ENCODE peak calls at places on chromosomes 7 and 10, in six cellular contexts. One of them, this sample, is unnamed.

GRCh38 chr7:20280475-20281351 is 50.0 kb upstream of the ITGB8 start:
- DNase-seq in NCI-H748 treated with DMSO at 0.1 percent for 48 hours: no peak
- DNase-seq in neuronal stem cell: no peak
- DNase-seq in T-helper 9 cell: no peak
- DNase-seq in PC-9: no peak
- DNase-seq in progenitor cell of endocrine pancreas: no peak
- DNase-seq in this sample: no peak

GRCh38 chr7:1298938-1299885 is 66.5 kb downstream of the UNCX start:
- DNase-seq in progenitor cell of endocrine pancreas: no peak
- DNase-seq in NCI-H748 treated with DMSO at 0.1 percent for 48 hours: no peak
- DNase-seq in PC-9: no peak
- DNase-seq in T-helper 9 cell: no peak
- DNase-seq in neuronal stem cell: no peak
- DNase-seq in this sample: no peak

GRCh38 chr7:116434820-116435341 is 64.7 kb upstream of the CAV2 start:
- DNase-seq in PC-9: no peak
- DNase-seq in neuronal stem cell: no peak
- DNase-seq in progenitor cell of endocrine pancreas: no peak
- DNase-seq in NCI-H748 treated with DMSO at 0.1 percent for 48 hours: no peak
- DNase-seq in T-helper 9 cell: no peak
- DNase-seq in this sample: no peak

GRCh38 chr7:134632937-134633540 is 13.6 kb upstream of the BPGM start:
- DNase-seq in NCI-H748 treated with DMSO at 0.1 percent for 48 hours: peak
- DNase-seq in T-helper 9 cell: no peak
- DNase-seq in progenitor cell of endocrine pancreas: no peak
- DNase-seq in neuronal stem cell: peak
- DNase-seq in PC-9: no peak
- DNase-seq in this sample: peak

GRCh38 chr7:63900394-63901203 is 98.0 kb upstream of the ZNF722 start:
- DNase-seq in PC-9: no peak
- DNase-seq in neuronal stem cell: no peak
- DNase-seq in NCI-H748 treated with DMSO at 0.1 percent for 48 hours: peak
- DNase-seq in T-helper 9 cell: peak
- DNase-seq in progenitor cell of endocrine pancreas: no peak
- DNase-seq in this sample: peak

GRCh38 chr10:4243651-4244050 is 458.6 kb upstream of the KLF6 start:
- DNase-seq in neuronal stem cell: no peak
- DNase-seq in NCI-H748 treated with DMSO at 0.1 percent for 48 hours: no peak
- DNase-seq in progenitor cell of endocrine pancreas: no peak
- DNase-seq in T-helper 9 cell: no peak
- DNase-seq in PC-9: peak
- DNase-seq in this sample: no peak

GRCh38 chr7:91310829-91311460 is 46.7 kb downstream of the FZD1 start:
- DNase-seq in neuronal stem cell: no peak
- DNase-seq in NCI-H748 treated with DMSO at 0.1 percent for 48 hours: no peak
- DNase-seq in progenitor cell of endocrine pancreas: no peak
- DNase-seq in T-helper 9 cell: no peak
- DNase-seq in PC-9: no peak
- DNase-seq in this sample: no peak

GRCh38 chr10:78623577-78624215 is 445.1 kb upstream of the ZMIZ1 start:
- DNase-seq in T-helper 9 cell: no peak
- DNase-seq in PC-9: peak
- DNase-seq in progenitor cell of endocrine pancreas: no peak
- DNase-seq in neuronal stem cell: no peak
- DNase-seq in NCI-H748 treated with DMSO at 0.1 percent for 48 hours: peak
- DNase-seq in this sample: no peak

GRCh38 chr7:44971991-44972441 is 6.8 kb downstream of the MYO1G start:
- DNase-seq in PC-9: no peak
- DNase-seq in T-helper 9 cell: no peak
- DNase-seq in NCI-H748 treated with DMSO at 0.1 percent for 48 hours: no peak
- DNase-seq in progenitor cell of endocrine pancreas: no peak
- DNase-seq in neuronal stem cell: no peak
- DNase-seq in this sample: no peak

GRCh38 chr10:120262857-120263547 is 194.0 kb upstream of the PLPP4 start:
- DNase-seq in PC-9: no peak
- DNase-seq in T-helper 9 cell: no peak
- DNase-seq in NCI-H748 treated with DMSO at 0.1 percent for 48 hours: no peak
- DNase-seq in neuronal stem cell: no peak
- DNase-seq in progenitor cell of endocrine pancreas: no peak
- DNase-seq in this sample: no peak

GRCh38 chr7:98244871-98245270 is 7.2 kb downstream of the TECPR1 start:
- DNase-seq in progenitor cell of endocrine pancreas: no peak
- DNase-seq in neuronal stem cell: no peak
- DNase-seq in NCI-H748 treated with DMSO at 0.1 percent for 48 hours: no peak
- DNase-seq in T-helper 9 cell: no peak
- DNase-seq in PC-9: no peak
- DNase-seq in this sample: no peak

GRCh38 chr10:132865851-132866600 is 76.3 kb downstream of the CFAP46 start:
- DNase-seq in neuronal stem cell: no peak
- DNase-seq in PC-9: no peak
- DNase-seq in T-helper 9 cell: no peak
- DNase-seq in NCI-H748 treated with DMSO at 0.1 percent for 48 hours: no peak
- DNase-seq in progenitor cell of endocrine pancreas: peak
- DNase-seq in this sample: no peak

GRCh38 chr7:86209036-86209435 is 434.7 kb upstream of the GRM3 start:
- DNase-seq in neuronal stem cell: no peak
- DNase-seq in progenitor cell of endocrine pancreas: no peak
- DNase-seq in T-helper 9 cell: no peak
- DNase-seq in NCI-H748 treated with DMSO at 0.1 percent for 48 hours: no peak
- DNase-seq in PC-9: no peak
- DNase-seq in this sample: no peak

GRCh38 chr7:151439855-151440798 is at the start of gene CRYGN:
- DNase-seq in neuronal stem cell: no peak
- DNase-seq in T-helper 9 cell: no peak
- DNase-seq in progenitor cell of endocrine pancreas: peak
- DNase-seq in PC-9: no peak
- DNase-seq in NCI-H748 treated with DMSO at 0.1 percent for 48 hours: no peak
- DNase-seq in this sample: no peak

GRCh38 chr10:9786101-9786500 is 1231.6 kb upstream of the CELF2 start:
- DNase-seq in PC-9: no peak
- DNase-seq in progenitor cell of endocrine pancreas: no peak
- DNase-seq in neuronal stem cell: no peak
- DNase-seq in NCI-H748 treated with DMSO at 0.1 percent for 48 hours: no peak
- DNase-seq in T-helper 9 cell: no peak
- DNase-seq in this sample: no peak

GRCh38 chr10:44946201-44946600 is 13.4 kb upstream of the RASSF4 start:
- DNase-seq in T-helper 9 cell: no peak
- DNase-seq in NCI-H748 treated with DMSO at 0.1 percent for 48 hours: no peak
- DNase-seq in progenitor cell of endocrine pancreas: no peak
- DNase-seq in neuronal stem cell: no peak
- DNase-seq in PC-9: no peak
- DNase-seq in this sample: peak

GRCh38 chr7:78139335-78139734 is 340.8 kb downstream of the PHTF2 start:
- DNase-seq in T-helper 9 cell: no peak
- DNase-seq in progenitor cell of endocrine pancreas: no peak
- DNase-seq in NCI-H748 treated with DMSO at 0.1 percent for 48 hours: no peak
- DNase-seq in PC-9: no peak
- DNase-seq in neuronal stem cell: no peak
- DNase-seq in this sample: no peak

GRCh38 chr10:102379383-102379782 is 16.1 kb upstream of the NFKB2 start:
- DNase-seq in T-helper 9 cell: no peak
- DNase-seq in progenitor cell of endocrine pancreas: no peak
- DNase-seq in PC-9: no peak
- DNase-seq in NCI-H748 treated with DMSO at 0.1 percent for 48 hours: no peak
- DNase-seq in neuronal stem cell: no peak
- DNase-seq in this sample: no peak

GRCh38 chr7:75789501-75789900 is 17.5 kb upstream of the CCL26 start:
- DNase-seq in NCI-H748 treated with DMSO at 0.1 percent for 48 hours: no peak
- DNase-seq in T-helper 9 cell: no peak
- DNase-seq in PC-9: no peak
- DNase-seq in neuronal stem cell: no peak
- DNase-seq in progenitor cell of endocrine pancreas: no peak
- DNase-seq in this sample: no peak

GRCh38 chr10:80277016-80277415 is 12.4 kb downstream of the MAT1A start:
- DNase-seq in T-helper 9 cell: no peak
- DNase-seq in NCI-H748 treated with DMSO at 0.1 percent for 48 hours: no peak
- DNase-seq in neuronal stem cell: no peak
- DNase-seq in PC-9: no peak
- DNase-seq in progenitor cell of endocrine pancreas: no peak
- DNase-seq in this sample: no peak

GRCh38 chr7:151167197-151167911 is at the start of gene GBX1:
- DNase-seq in PC-9: no peak
- DNase-seq in progenitor cell of endocrine pancreas: peak
- DNase-seq in neuronal stem cell: peak
- DNase-seq in NCI-H748 treated with DMSO at 0.1 percent for 48 hours: no peak
- DNase-seq in T-helper 9 cell: peak
- DNase-seq in this sample: no peak

GRCh38 chr10:132463333-132464255 is 66.6 kb downstream of the PWWP2B start:
- DNase-seq in T-helper 9 cell: no peak
- DNase-seq in NCI-H748 treated with DMSO at 0.1 percent for 48 hours: no peak
- DNase-seq in progenitor cell of endocrine pancreas: no peak
- DNase-seq in neuronal stem cell: no peak
- DNase-seq in PC-9: no peak
- DNase-seq in this sample: no peak

GRCh38 chr7:30845426-30846135 is 66.1 kb upstream of the AQP1 start:
- DNase-seq in T-helper 9 cell: no peak
- DNase-seq in NCI-H748 treated with DMSO at 0.1 percent for 48 hours: no peak
- DNase-seq in progenitor cell of endocrine pancreas: no peak
- DNase-seq in neuronal stem cell: no peak
- DNase-seq in PC-9: peak
- DNase-seq in this sample: no peak

GRCh38 chr7:123748171-123748733 is 551 bp downstream of the WASL start:
- DNase-seq in NCI-H748 treated with DMSO at 0.1 percent for 48 hours: no peak
- DNase-seq in PC-9: no peak
- DNase-seq in progenitor cell of endocrine pancreas: peak
- DNase-seq in neuronal stem cell: peak
- DNase-seq in T-helper 9 cell: peak
- DNase-seq in this sample: no peak

GRCh38 chr10:77865585-77866324 is 60.8 kb downstream of the DLG5 start:
- DNase-seq in progenitor cell of endocrine pancreas: no peak
- DNase-seq in PC-9: no peak
- DNase-seq in neuronal stem cell: no peak
- DNase-seq in NCI-H748 treated with DMSO at 0.1 percent for 48 hours: no peak
- DNase-seq in T-helper 9 cell: no peak
- DNase-seq in this sample: no peak

GRCh38 chr10:61294131-61294530 is 159.1 kb downstream of the TMEM26 start:
- DNase-seq in PC-9: no peak
- DNase-seq in T-helper 9 cell: no peak
- DNase-seq in progenitor cell of endocrine pancreas: no peak
- DNase-seq in neuronal stem cell: no peak
- DNase-seq in NCI-H748 treated with DMSO at 0.1 percent for 48 hours: no peak
- DNase-seq in this sample: no peak

GRCh38 chr7:126574838-126575250 is 677.9 kb downstream of the GRM8 start:
- DNase-seq in neuronal stem cell: no peak
- DNase-seq in PC-9: no peak
- DNase-seq in NCI-H748 treated with DMSO at 0.1 percent for 48 hours: no peak
- DNase-seq in progenitor cell of endocrine pancreas: no peak
- DNase-seq in T-helper 9 cell: no peak
- DNase-seq in this sample: no peak

GRCh38 chr7:8436965-8437364 is 3.6 kb downstream of the NXPH1 start:
- DNase-seq in progenitor cell of endocrine pancreas: peak
- DNase-seq in PC-9: no peak
- DNase-seq in NCI-H748 treated with DMSO at 0.1 percent for 48 hours: peak
- DNase-seq in T-helper 9 cell: peak
- DNase-seq in neuronal stem cell: peak
- DNase-seq in this sample: peak

GRCh38 chr10:127971973-127972615 is 65.2 kb downstream of the PTPRE start:
- DNase-seq in progenitor cell of endocrine pancreas: no peak
- DNase-seq in T-helper 9 cell: no peak
- DNase-seq in NCI-H748 treated with DMSO at 0.1 percent for 48 hours: no peak
- DNase-seq in PC-9: no peak
- DNase-seq in neuronal stem cell: no peak
- DNase-seq in this sample: no peak

GRCh38 chr10:53619678-53620077 is 847.1 kb upstream of the MBL2 start:
- DNase-seq in NCI-H748 treated with DMSO at 0.1 percent for 48 hours: no peak
- DNase-seq in T-helper 9 cell: no peak
- DNase-seq in neuronal stem cell: no peak
- DNase-seq in PC-9: no peak
- DNase-seq in progenitor cell of endocrine pancreas: no peak
- DNase-seq in this sample: no peak

GRCh38 chr7:134729895-134730294 is 49.5 kb upstream of the CALD1 start:
- DNase-seq in PC-9: no peak
- DNase-seq in NCI-H748 treated with DMSO at 0.1 percent for 48 hours: no peak
- DNase-seq in progenitor cell of endocrine pancreas: no peak
- DNase-seq in neuronal stem cell: no peak
- DNase-seq in T-helper 9 cell: no peak
- DNase-seq in this sample: no peak

GRCh38 chr10:66519616-66520015 is 406.2 kb upstream of the LRRTM3 start:
- DNase-seq in PC-9: no peak
- DNase-seq in neuronal stem cell: no peak
- DNase-seq in progenitor cell of endocrine pancreas: no peak
- DNase-seq in NCI-H748 treated with DMSO at 0.1 percent for 48 hours: no peak
- DNase-seq in T-helper 9 cell: no peak
- DNase-seq in this sample: no peak

GRCh38 chr7:78510580-78511188 is 712.1 kb downstream of the PHTF2 start:
- DNase-seq in progenitor cell of endocrine pancreas: peak
- DNase-seq in NCI-H748 treated with DMSO at 0.1 percent for 48 hours: peak
- DNase-seq in PC-9: no peak
- DNase-seq in T-helper 9 cell: no peak
- DNase-seq in neuronal stem cell: peak
- DNase-seq in this sample: peak

GRCh38 chr10:96651998-96652431 is 65.2 kb upstream of the TM9SF3 start:
- DNase-seq in NCI-H748 treated with DMSO at 0.1 percent for 48 hours: no peak
- DNase-seq in T-helper 9 cell: no peak
- DNase-seq in progenitor cell of endocrine pancreas: no peak
- DNase-seq in neuronal stem cell: no peak
- DNase-seq in PC-9: no peak
- DNase-seq in this sample: peak

GRCh38 chr10:62054408-62054807 is 152.9 kb downstream of the ARID5B start:
- DNase-seq in progenitor cell of endocrine pancreas: no peak
- DNase-seq in T-helper 9 cell: no peak
- DNase-seq in PC-9: no peak
- DNase-seq in NCI-H748 treated with DMSO at 0.1 percent for 48 hours: no peak
- DNase-seq in neuronal stem cell: no peak
- DNase-seq in this sample: no peak

GRCh38 chr7:1368682-1369571 is 90.3 kb downstream of the MICALL2 start:
- DNase-seq in PC-9: no peak
- DNase-seq in neuronal stem cell: peak
- DNase-seq in NCI-H748 treated with DMSO at 0.1 percent for 48 hours: peak
- DNase-seq in T-helper 9 cell: no peak
- DNase-seq in progenitor cell of endocrine pancreas: peak
- DNase-seq in this sample: no peak

This sample was measured in AML-193.